ENCODE peak calls at places on chromosomes 5 and 9, in six cellular contexts. Y is hypothalamus; B is stimulated activated naive CD8-positive, alpha-beta T cell treated with anti-CD3 and anti-CD28 coated beads, Interleukin-15, amount 100 ng/mL, for 72 hours; G is iris pigment epithelial cell; Q is brain microvascular endothelial cell; M is AG09309. R is an unnamed sample.
A peak's percentile ranks its signal among the peaks of the same experiment; 100 is the strongest.

GRCh38 chr5:74434124-74434899 is 206.2 kb downstream of the ENC1 start:
- DNase-seq in M (no peak), Y (no peak), B (no peak), Q (no peak), G (no peak), R (no peak)

GRCh38 chr5:91301459-91301858 is 81.7 kb downstream of the ARRDC3 start:
- DNase-seq in M (peak; percentile 70), Y (no peak), Q (no peak), G (peak; percentile 90), B (no peak), R (no peak)

GRCh38 chr5:143594913-143595818 is 191.7 kb upstream of the NR3C1 start:
- DNase-seq in M (no peak), Y (no peak), G (peak; percentile 72), B (no peak), Q (no peak), R (no peak)

GRCh38 chr9:75866273-75866871 is 24.1 kb upstream of the PCSK5 start:
- DNase-seq in G (peak; percentile 55), B (peak; percentile 38), M (no peak), Q (peak; percentile 60), Y (no peak), R (no peak)

GRCh38 chr9:131276107-131276888 is at the start of gene FAM78A:
- DNase-seq in B (peak; percentile 51), M (no peak), G (peak; percentile 13), Y (no peak), Q (no peak), R (no peak)

GRCh38 chr9:35415769-35416427 is 74.0 kb upstream of the RUSC2 start:
- DNase-seq in G (no peak), B (no peak), Q (no peak), M (no peak), Y (no peak), R (no peak)

GRCh38 chr5:132190161-132190817 is 37.4 kb downstream of the P4HA2 start:
- DNase-seq in Q (peak; percentile 62), M (peak; percentile 52), Y (no peak), B (no peak), G (peak; percentile 81), R (peak; percentile 60)

GRCh38 chr9:116453785-116454184 is 233.3 kb upstream of the TRIM32 start:
- DNase-seq in B (no peak), Q (no peak), G (no peak), Y (no peak), M (no peak), R (no peak)

GRCh38 chr9:107274953-107275422 is 8.1 kb upstream of the RAD23B start:
- DNase-seq in M (peak; percentile 99), B (no peak), Y (no peak), Q (peak; percentile 98), G (peak; percentile 99), R (peak; percentile 99)

GRCh38 chr9:69549310-69550202 is 122.6 kb downstream of the APBA1 start:
- DNase-seq in Q (peak; percentile 29), M (peak; percentile 23), Y (no peak), G (peak; percentile 41), B (peak; percentile 18), R (no peak)

GRCh38 chr5:142881076-142881466 is 110.9 kb downstream of the ARHGAP26 start:
- DNase-seq in G (peak; percentile 95), M (peak; percentile 79), Y (peak; percentile 48), B (no peak), Q (peak; percentile 85), R (peak; percentile 47)

GRCh38 chr9:127796899-127797370 is 5.7 kb upstream of the FPGS start:
- DNase-seq in B (no peak), G (peak; percentile 45), Q (no peak), M (no peak), Y (no peak), R (no peak)

GRCh38 chr9:27654629-27655285 is 81.5 kb upstream of the C9orf72 start:
- DNase-seq in M (no peak), Q (no peak), B (no peak), Y (peak; percentile 14), G (no peak), R (no peak)

GRCh38 chr9:90137824-90138223 is 504.8 kb downstream of the DIRAS2 start:
- DNase-seq in B (no peak), Q (no peak), Y (no peak), G (no peak), M (no peak), R (no peak)

GRCh38 chr9:72427801-72428200 is 62.8 kb upstream of the ZFAND5 start:
- DNase-seq in M (peak; percentile 17), Y (no peak), G (no peak), B (no peak), Q (no peak), R (no peak)

GRCh38 chr9:2271426-2271825 is 256.3 kb downstream of the SMARCA2 start:
- DNase-seq in M (no peak), Q (no peak), B (no peak), G (peak; percentile 64), Y (peak; percentile 8), R (peak; percentile 21)

GRCh38 chr5:154334406-154335041 is 111.3 kb upstream of the SAP30L start:
- DNase-seq in G (peak; percentile 83), Y (no peak), B (no peak), Q (no peak), M (no peak), R (no peak)

GRCh38 chr9:87109182-87109581 is 161.9 kb upstream of the GAS1 start:
- DNase-seq in Q (peak; percentile 18), B (no peak), Y (no peak), M (no peak), G (peak; percentile 66), R (peak; percentile 16)

GRCh38 chr9:131310833-131311554 is 21.5 kb downstream of the PLPP7 start:
- DNase-seq in B (peak; percentile 57), G (no peak), M (no peak), Q (no peak), Y (no peak), R (no peak)

GRCh38 chr5:125411163-125412050 is 665.0 kb upstream of the ZNF608 start:
- DNase-seq in Y (peak; percentile 38), Q (peak; percentile 84), M (no peak), G (peak; percentile 68), B (no peak), R (peak; percentile 46)

GRCh38 chr9:86600977-86601376 is 246.8 kb upstream of the TUT7 start:
- DNase-seq in Q (no peak), M (no peak), B (no peak), Y (no peak), G (no peak), R (no peak)

GRCh38 chr5:10566556-10567068 is 2.7 kb downstream of the ANKRD33B start:
- DNase-seq in G (no peak), Y (no peak), B (no peak), Q (no peak), M (no peak), R (no peak)

GRCh38 chr5:59132131-59132530 is 549.3 kb downstream of the RAB3C start:
- DNase-seq in B (no peak), G (no peak), M (no peak), Y (no peak), Q (no peak), R (no peak)

GRCh38 chr9:81592890-81593271 is 96.5 kb downstream of the TLE1 start:
- DNase-seq in B (no peak), Q (no peak), G (no peak), M (no peak), Y (no peak), R (no peak)

GRCh38 chr9:18274693-18275092 is 199.3 kb upstream of the ADAMTSL1 start:
- DNase-seq in Q (no peak), B (no peak), Y (no peak), M (no peak), G (peak; percentile 67), R (peak; percentile 29)

GRCh38 chr5:172800088-172800551 is 29.1 kb upstream of the DUSP1 start:
- DNase-seq in Y (peak; percentile 36), Q (peak; percentile 98), G (peak; percentile 100), B (no peak), M (peak; percentile 98), R (peak; percentile 99)

GRCh38 chr5:149666212-149666852 is 63.8 kb upstream of the PPARGC1B start:
- DNase-seq in B (no peak), G (peak; percentile 68), M (no peak), Q (peak; percentile 65), Y (no peak), R (peak; percentile 51)

GRCh38 chr5:18236386-18236785 is 602.1 kb downstream of the TAF11L14 start:
- DNase-seq in B (no peak), M (no peak), Q (peak; percentile 18), Y (no peak), G (peak; percentile 6), R (no peak)

GRCh38 chr5:150556106-150556505 is 48.2 kb downstream of the NDST1 start:
- DNase-seq in B (no peak), Y (no peak), M (no peak), Q (no peak), G (no peak), R (no peak)

GRCh38 chr5:167051369-167051768 is 1240.1 kb upstream of the WWC1 start:
- DNase-seq in M (no peak), Y (no peak), B (no peak), G (no peak), Q (no peak), R (no peak)

GRCh38 chr5:5179079-5179478 is 38.9 kb downstream of the ADAMTS16 start:
- DNase-seq in B (no peak), Y (no peak), G (no peak), M (no peak), Q (no peak), R (peak; percentile 35)

GRCh38 chr5:1805326-1805725 is 4.1 kb downstream of the NDUFS6 start:
- DNase-seq in G (no peak), M (no peak), Q (no peak), B (no peak), Y (no peak), R (no peak)